ENCODE peak calls at places on chromosomes 2 and 18, in ten cellular contexts. One of them, this sample, is unnamed.

GRCh38 chr18:78566065-78566464 is 413.6 kb upstream of the SALL3 start:
- DNase-seq in GM12864: no peak
- DNase-seq in heart left ventricle: no peak
- DNase-seq in H9: no peak
- DNase-seq in vagina: no peak
- DNase-seq in B cell: no peak
- DNase-seq in psoas muscle: no peak
- DNase-seq in GM12865: no peak
- DNase-seq in Calu3: no peak
- DNase-seq in endothelial cell: no peak
- DNase-seq in this sample: no peak

GRCh38 chr2:44051948-44052347 is 56.2 kb upstream of the LRPPRC start:
- DNase-seq in GM12864: no peak
- DNase-seq in heart left ventricle: no peak
- DNase-seq in H9: peak; percentile 45
- DNase-seq in vagina: no peak
- DNase-seq in B cell: no peak
- DNase-seq in psoas muscle: no peak
- DNase-seq in GM12865: no peak
- DNase-seq in Calu3: no peak
- DNase-seq in endothelial cell: no peak
- DNase-seq in this sample: no peak

GRCh38 chr2:101124684-101125366 is 26.4 kb downstream of the TBC1D8 start:
- DNase-seq in GM12864: no peak
- DNase-seq in heart left ventricle: peak; percentile 55
- DNase-seq in H9: no peak
- DNase-seq in vagina: no peak
- DNase-seq in B cell: no peak
- DNase-seq in psoas muscle: peak; percentile 82
- DNase-seq in GM12865: no peak
- DNase-seq in Calu3: peak; percentile 86
- DNase-seq in endothelial cell: no peak
- DNase-seq in this sample: no peak

GRCh38 chr2:241842620-241843211 is 16.0 kb downstream of the PDCD1 start:
- DNase-seq in GM12864: no peak
- DNase-seq in heart left ventricle: peak; percentile 68
- DNase-seq in H9: peak; percentile 32
- DNase-seq in vagina: no peak
- DNase-seq in B cell: peak; percentile 51
- DNase-seq in psoas muscle: peak; percentile 49
- DNase-seq in GM12865: peak; percentile 65
- DNase-seq in Calu3: no peak
- DNase-seq in endothelial cell: no peak
- DNase-seq in this sample: peak; percentile 89

GRCh38 chr2:100986157-100986556 is 15.9 kb upstream of the RPL31 start:
- DNase-seq in GM12864: no peak
- DNase-seq in heart left ventricle: no peak
- DNase-seq in H9: no peak
- DNase-seq in vagina: no peak
- DNase-seq in B cell: no peak
- DNase-seq in psoas muscle: no peak
- DNase-seq in GM12865: no peak
- DNase-seq in Calu3: no peak
- DNase-seq in endothelial cell: no peak
- DNase-seq in this sample: no peak

GRCh38 chr2:132875193-132875592 is 205.2 kb upstream of the LYPD1 start:
- DNase-seq in GM12864: no peak
- DNase-seq in heart left ventricle: no peak
- DNase-seq in H9: no peak
- DNase-seq in vagina: no peak
- DNase-seq in B cell: no peak
- DNase-seq in psoas muscle: no peak
- DNase-seq in GM12865: no peak
- DNase-seq in Calu3: no peak
- DNase-seq in endothelial cell: no peak
- DNase-seq in this sample: no peak

GRCh38 chr2:232877940-232878511 is 8.0 kb downstream of the SNORC start:
- DNase-seq in GM12864: no peak
- DNase-seq in heart left ventricle: no peak
- DNase-seq in H9: no peak
- DNase-seq in vagina: no peak
- DNase-seq in B cell: no peak
- DNase-seq in psoas muscle: no peak
- DNase-seq in GM12865: no peak
- DNase-seq in Calu3: no peak
- DNase-seq in endothelial cell: no peak
- DNase-seq in this sample: no peak

GRCh38 chr2:176503760-176504159 is 234.5 kb downstream of the MTX2 start:
- DNase-seq in GM12864: no peak
- DNase-seq in heart left ventricle: no peak
- DNase-seq in H9: no peak
- DNase-seq in vagina: no peak
- DNase-seq in B cell: no peak
- DNase-seq in psoas muscle: no peak
- DNase-seq in GM12865: no peak
- DNase-seq in Calu3: no peak
- DNase-seq in endothelial cell: no peak
- DNase-seq in this sample: no peak

GRCh38 chr2:8679827-8680731 is 1.8 kb upstream of the ID2 start:
- DNase-seq in GM12864: no peak
- DNase-seq in heart left ventricle: peak; percentile 74
- DNase-seq in H9: no peak
- DNase-seq in vagina: no peak
- DNase-seq in B cell: no peak
- DNase-seq in psoas muscle: no peak
- DNase-seq in GM12865: peak; percentile 31
- DNase-seq in Calu3: peak; percentile 90
- DNase-seq in endothelial cell: peak; percentile 32
- DNase-seq in this sample: no peak

GRCh38 chr2:127149384-127149783 is 42.4 kb upstream of the BIN1 start:
- DNase-seq in GM12864: no peak
- DNase-seq in heart left ventricle: no peak
- DNase-seq in H9: no peak
- DNase-seq in vagina: no peak
- DNase-seq in B cell: no peak
- DNase-seq in psoas muscle: no peak
- DNase-seq in GM12865: no peak
- DNase-seq in Calu3: no peak
- DNase-seq in endothelial cell: no peak
- DNase-seq in this sample: no peak

GRCh38 chr2:199228887-199229819 is 228.6 kb downstream of the SATB2 start:
- DNase-seq in GM12864: no peak
- DNase-seq in heart left ventricle: no peak
- DNase-seq in H9: no peak
- DNase-seq in vagina: no peak
- DNase-seq in B cell: no peak
- DNase-seq in psoas muscle: no peak
- DNase-seq in GM12865: peak; percentile 88
- DNase-seq in Calu3: peak; percentile 48
- DNase-seq in endothelial cell: no peak
- DNase-seq in this sample: no peak

GRCh38 chr2:105570326-105570725 is 171.5 kb upstream of the FHL2 start:
- DNase-seq in GM12864: no peak
- DNase-seq in heart left ventricle: no peak
- DNase-seq in H9: no peak
- DNase-seq in vagina: no peak
- DNase-seq in B cell: no peak
- DNase-seq in psoas muscle: no peak
- DNase-seq in GM12865: no peak
- DNase-seq in Calu3: no peak
- DNase-seq in endothelial cell: no peak
- DNase-seq in this sample: no peak

GRCh38 chr2:176581557-176582150 is 312.4 kb downstream of the MTX2 start:
- DNase-seq in GM12864: no peak
- DNase-seq in heart left ventricle: no peak
- DNase-seq in H9: no peak
- DNase-seq in vagina: no peak
- DNase-seq in B cell: no peak
- DNase-seq in psoas muscle: no peak
- DNase-seq in GM12865: no peak
- DNase-seq in Calu3: no peak
- DNase-seq in endothelial cell: no peak
- DNase-seq in this sample: no peak

GRCh38 chr2:56680971-56681631 is 497.3 kb downstream of the CCDC85A start:
- DNase-seq in GM12864: no peak
- DNase-seq in heart left ventricle: no peak
- DNase-seq in H9: no peak
- DNase-seq in vagina: no peak
- DNase-seq in B cell: no peak
- DNase-seq in psoas muscle: no peak
- DNase-seq in GM12865: no peak
- DNase-seq in Calu3: no peak
- DNase-seq in endothelial cell: no peak
- DNase-seq in this sample: no peak

DNA sequence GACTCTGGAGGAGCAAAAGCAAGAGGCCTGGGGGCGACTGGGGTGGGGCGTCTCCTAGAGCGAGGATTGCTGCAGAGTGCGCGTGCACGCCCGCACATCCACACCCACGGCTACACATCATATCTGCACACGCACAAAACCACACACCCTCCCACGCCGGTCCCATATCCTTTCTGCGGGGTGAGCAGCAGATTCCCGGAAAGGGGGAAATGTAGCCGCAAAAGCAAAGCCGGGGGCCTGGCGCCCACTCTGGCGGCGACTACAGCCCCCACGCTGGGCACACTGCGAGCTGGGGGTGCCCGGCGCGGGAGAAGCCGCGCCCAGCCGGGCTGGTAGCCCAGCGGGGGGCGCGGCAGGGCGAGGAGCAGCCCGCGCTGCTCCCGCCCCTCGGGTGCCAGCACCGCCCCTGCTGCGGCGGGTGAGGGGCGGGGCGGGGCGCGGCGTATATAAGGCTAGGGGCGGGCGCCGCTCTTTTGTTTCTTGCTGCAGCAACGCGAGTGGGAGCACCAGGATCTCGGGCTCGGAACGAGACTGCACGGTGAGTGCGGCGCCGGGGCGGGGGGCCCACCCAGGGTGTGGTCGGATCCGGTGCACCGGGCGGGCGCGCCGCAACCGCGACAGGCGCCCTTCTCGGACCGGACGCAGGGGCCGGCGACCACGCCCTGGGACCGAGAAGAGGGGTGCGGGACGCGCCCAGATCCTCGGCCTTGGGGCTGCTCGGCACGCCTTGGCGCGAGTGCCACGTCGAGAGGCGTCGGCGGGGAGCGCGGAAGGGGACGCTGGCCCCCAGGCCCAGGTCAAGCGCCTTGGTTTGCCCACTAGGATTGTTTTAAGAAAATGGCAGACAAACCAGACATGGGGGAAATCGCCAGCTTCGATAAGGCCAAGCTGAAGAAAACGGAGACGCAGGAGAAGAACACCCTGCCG is at the start of gene TMSB10:
- DNase-seq in GM12864: no peak
- DNase-seq in heart left ventricle: peak; percentile 93
- DNase-seq in H9: peak; percentile 74
- DNase-seq in vagina: peak; percentile 87
- DNase-seq in B cell: peak; percentile 96
- DNase-seq in psoas muscle: peak; percentile 86
- DNase-seq in GM12865: peak; percentile 94
- DNase-seq in Calu3: peak; percentile 92
- DNase-seq in endothelial cell: peak; percentile 92
- DNase-seq in this sample: peak; percentile 95
- TF ChIP-seq CTCF in GM12864: peak; percentile 26
- TF ChIP-seq CTCF in heart left ventricle: no peak
- TF ChIP-seq CTCF in H9: no peak
- TF ChIP-seq CTCF in vagina: no peak
- TF ChIP-seq CTCF in B cell: peak; percentile 6
- TF ChIP-seq CTCF in psoas muscle: no peak
- TF ChIP-seq CTCF in GM12865: peak; percentile 28
- TF ChIP-seq CTCF in Calu3: no peak
- TF ChIP-seq CTCF in endothelial cell: no peak
- TF ChIP-seq CTCF in this sample: peak; percentile 16

DNA sequence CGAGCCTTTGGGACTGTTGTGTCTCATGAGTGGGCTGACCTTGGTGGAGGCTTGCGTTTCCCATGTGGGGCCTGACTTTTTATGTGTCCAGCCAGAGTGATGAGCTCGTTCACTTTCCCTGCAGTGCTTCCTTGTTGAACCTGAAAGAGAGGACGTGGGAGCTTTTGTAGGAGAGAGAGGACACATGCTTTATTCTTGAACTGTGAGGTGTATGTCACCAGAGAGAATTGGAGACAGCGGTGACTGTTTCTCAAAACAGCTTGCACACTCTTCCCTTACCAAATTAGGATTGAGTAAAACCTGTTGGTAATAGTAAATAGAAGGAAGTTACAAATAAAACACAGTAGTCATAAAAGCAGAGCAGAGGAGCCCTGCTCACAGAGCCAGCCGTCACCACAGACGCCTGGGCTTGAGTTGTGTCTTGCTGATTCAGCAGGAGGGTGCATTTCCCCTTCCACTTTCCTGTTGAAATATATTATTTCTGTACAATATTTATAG is 60.7 kb downstream of the INPP4A start:
- DNase-seq in GM12864: no peak
- DNase-seq in heart left ventricle: no peak
- DNase-seq in H9: no peak
- DNase-seq in vagina: peak; percentile 79
- DNase-seq in B cell: no peak
- DNase-seq in psoas muscle: no peak
- DNase-seq in GM12865: no peak
- DNase-seq in Calu3: no peak
- DNase-seq in endothelial cell: no peak
- DNase-seq in this sample: no peak
- TF ChIP-seq CTCF in GM12864: no peak
- TF ChIP-seq CTCF in heart left ventricle: no peak
- TF ChIP-seq CTCF in H9: no peak
- TF ChIP-seq CTCF in vagina: no peak
- TF ChIP-seq CTCF in B cell: no peak
- TF ChIP-seq CTCF in psoas muscle: no peak
- TF ChIP-seq CTCF in GM12865: no peak
- TF ChIP-seq CTCF in Calu3: no peak
- TF ChIP-seq CTCF in endothelial cell: no peak
- TF ChIP-seq CTCF in this sample: no peak

DNA sequence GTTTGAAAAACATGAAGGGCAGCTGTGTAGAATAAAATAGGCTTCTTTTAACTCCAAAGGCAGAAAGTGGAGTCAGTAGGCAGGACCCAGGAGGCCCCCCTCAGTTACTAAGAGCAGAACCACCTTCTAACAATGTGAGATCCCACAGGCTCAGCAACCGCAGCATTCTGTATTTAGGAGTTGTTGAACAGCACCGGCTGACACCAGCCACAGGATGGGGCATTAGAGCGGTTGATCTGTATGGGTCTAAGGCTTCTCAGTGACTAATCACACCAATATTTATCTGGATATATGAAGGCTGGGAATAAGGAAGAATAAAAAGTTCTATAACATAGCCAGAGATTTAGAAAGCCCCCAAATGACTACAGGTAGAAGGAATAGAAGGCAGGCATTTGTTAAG is 51.7 kb downstream of the MYO5B start:
- DNase-seq in GM12864: no peak
- DNase-seq in heart left ventricle: no peak
- DNase-seq in H9: no peak
- DNase-seq in vagina: no peak
- DNase-seq in B cell: no peak
- DNase-seq in psoas muscle: no peak
- DNase-seq in GM12865: no peak
- DNase-seq in Calu3: no peak
- DNase-seq in endothelial cell: no peak
- DNase-seq in this sample: no peak
- TF ChIP-seq CTCF in GM12864: no peak
- TF ChIP-seq CTCF in heart left ventricle: no peak
- TF ChIP-seq CTCF in H9: peak; percentile 40
- TF ChIP-seq CTCF in vagina: no peak
- TF ChIP-seq CTCF in B cell: no peak
- TF ChIP-seq CTCF in psoas muscle: no peak
- TF ChIP-seq CTCF in GM12865: no peak
- TF ChIP-seq CTCF in Calu3: no peak
- TF ChIP-seq CTCF in endothelial cell: no peak
- TF ChIP-seq CTCF in this sample: no peak

GRCh38 chr2:206556357-206556949 is 85.8 kb upstream of the FAM237A start:
- DNase-seq in GM12864: peak; percentile 21
- DNase-seq in heart left ventricle: no peak
- DNase-seq in H9: no peak
- DNase-seq in vagina: no peak
- DNase-seq in B cell: peak; percentile 8
- DNase-seq in psoas muscle: no peak
- DNase-seq in GM12865: peak; percentile 65
- DNase-seq in Calu3: no peak
- DNase-seq in endothelial cell: peak; percentile 11
- DNase-seq in this sample: peak; percentile 15
- TF ChIP-seq CTCF in GM12864: peak; percentile 45
- TF ChIP-seq CTCF in heart left ventricle: peak; percentile 44
- TF ChIP-seq CTCF in H9: peak; percentile 71
- TF ChIP-seq CTCF in vagina: no peak
- TF ChIP-seq CTCF in B cell: peak; percentile 64
- TF ChIP-seq CTCF in psoas muscle: peak; percentile 54
- TF ChIP-seq CTCF in GM12865: peak; percentile 50
- TF ChIP-seq CTCF in Calu3: peak; percentile 54
- TF ChIP-seq CTCF in endothelial cell: peak; percentile 67
- TF ChIP-seq CTCF in this sample: peak; percentile 54

This sample was measured in GM20000.